ENCODE peak calls at places on chromosomes 3 and 15, in ten cellular contexts. D is thoracic aorta; U is OCI-LY7; F is midbrain; R is AG08396; Y is vagina; E is NCI-H2081; Q is nephron progenitor cell; G is T-helper 9 cell; H is activated CD4-positive, alpha-beta T cell treated with anti-CD3 and anti-CD28 coated beads, Interleukin-2, amount 10 ng/mL, durations not matched to agents 7 days and 5 days. V is an unnamed sample.

GRCh38 chr3:173920386-173920785 is 522.8 kb downstream of the NLGN1 start:
- DNase-seq in F (no peak), D (no peak), G (no peak), Y (no peak), E (no peak), R (no peak), Q (no peak), H (no peak), U (no peak), V (peak)

GRCh38 chr15:88300861-88301260 is 44.3 kb upstream of the NTRK3 start:
- DNase-seq in E (no peak), Q (no peak), D (no peak), R (no peak), H (no peak), F (no peak), Y (no peak), G (no peak), U (no peak), V (no peak)

GRCh38 chr3:120429921-120430361 is 20.9 kb downstream of the FSTL1 start:
- DNase-seq in H (no peak), R (no peak), F (no peak), U (no peak), Q (no peak), E (no peak), G (no peak), D (no peak), Y (no peak), V (no peak)

GRCh38 chr3:187913617-187914033 is 168.4 kb upstream of the BCL6 start:
- DNase-seq in Q (no peak), G (no peak), R (peak), U (peak), Y (no peak), D (no peak), H (no peak), F (no peak), E (no peak), V (no peak)

GRCh38 chr3:45462522-45463262 is 74.3 kb downstream of the LARS2 start:
- DNase-seq in R (peak), Y (no peak), Q (no peak), E (no peak), H (peak), F (no peak), D (no peak), U (peak), G (no peak), V (no peak)

GRCh38 chr15:82572311-82572710 is 32.1 kb upstream of the RPS17 start:
- DNase-seq in R (peak), Q (no peak), E (no peak), G (no peak), D (no peak), F (no peak), U (no peak), H (no peak), Y (no peak), V (peak)

GRCh38 chr3:28320981-28321380 is 27.5 kb upstream of the ZCWPW2 start:
- DNase-seq in G (no peak), Q (no peak), F (no peak), R (no peak), U (no peak), E (no peak), D (no peak), H (no peak), Y (no peak), V (no peak)

GRCh38 chr3:71052725-71053124 is 530.8 kb downstream of the FOXP1 start:
- DNase-seq in H (no peak), U (no peak), Q (no peak), F (no peak), G (no peak), E (no peak), R (no peak), D (no peak), Y (no peak), V (no peak)

GRCh38 chr3:126119008-126119675 is 35.2 kb upstream of the SLC41A3 start:
- DNase-seq in Q (no peak), H (no peak), Y (no peak), G (no peak), E (no peak), U (no peak), F (no peak), R (no peak), D (no peak), V (no peak)

GRCh38 chr15:65856821-65857455 is 12.4 kb upstream of the RAB11A start:
- DNase-seq in G (peak), D (peak), U (peak), H (peak), E (peak), Y (no peak), F (peak), Q (peak), R (peak), V (peak)